ENCODE peak calls at places on chromosomes 2 and 18, in four cellular contexts. T, F, D and X are unnamed samples.
A peak's percentile ranks its signal among the peaks of the same experiment; 100 is the strongest.

GRCh38 chr2:239836021-239836765 is 188.9 kb downstream of the NDUFA10 start:
- DNase-seq in T (no peak), D (no peak), F (no peak), X (no peak)

GRCh38 chr2:145431181-145431951 is 911.4 kb upstream of the ZEB2 start:
- DNase-seq in T (no peak), D (no peak), F (no peak), X (no peak)

GRCh38 chr2:32008811-32009478 is 1.9 kb downstream of the MEMO1 start:
- DNase-seq in T (no peak), D (no peak), F (no peak), X (no peak)

GRCh38 chr2:27442282-27442980 is at the start of gene KRTCAP3:
- DNase-seq in F (no peak), D (no peak), T (peak; percentile 57), X (peak; percentile 69)

GRCh38 chr2:60437080-60437765 is 116.2 kb downstream of the BCL11A start:
- DNase-seq in T (no peak), F (no peak), D (no peak), X (no peak)

GRCh38 chr2:38823386-38823785 is 45.4 kb downstream of the GEMIN6 start:
- DNase-seq in F (no peak), D (no peak), T (no peak), X (no peak)

GRCh38 chr2:42876280-42876840 is 84.0 kb upstream of the HAAO start:
- DNase-seq in F (no peak), T (no peak), D (no peak), X (no peak)

GRCh38 chr18:63736856-63737255 is 34.1 kb downstream of the SERPINB11 start:
- DNase-seq in D (no peak), T (no peak), F (no peak), X (peak; percentile 87)

GRCh38 chr18:39561136-39561535 is 1995.5 kb upstream of the CELF4 start:
- DNase-seq in T (no peak), F (no peak), D (no peak), X (no peak)

GRCh38 chr2:166944909-166945308 is 56.6 kb downstream of the XIRP2 start:
- DNase-seq in F (no peak), T (no peak), D (no peak), X (no peak)

GRCh38 chr18:44835555-44836156 is 155.0 kb downstream of the SETBP1 start:
- DNase-seq in D (no peak), T (no peak), F (no peak), X (no peak)

GRCh38 chr2:195296490-195296889 is 360.5 kb upstream of the SLC39A10 start:
- DNase-seq in F (no peak), D (no peak), T (no peak), X (no peak)

GRCh38 chr18:48536516-48536915 is 2.3 kb upstream of the CTIF start:
- DNase-seq in D (no peak), F (no peak), T (no peak), X (no peak)

GRCh38 chr2:33583194-33583938 is 15.7 kb downstream of the FAM98A start:
- DNase-seq in D (peak; percentile 16), T (no peak), F (no peak), X (peak; percentile 34)

GRCh38 chr2:222949690-222950323 is 89.0 kb downstream of the ACSL3 start:
- DNase-seq in D (no peak), T (no peak), F (no peak), X (no peak)

GRCh38 chr2:20165677-20166509 is 59.0 kb downstream of the SDC1 start:
- DNase-seq in T (no peak), D (no peak), F (no peak), X (no peak)

GRCh38 chr18:34867520-34867919 is 157.4 kb downstream of the DTNA start:
- DNase-seq in T (no peak), F (no peak), D (no peak), X (no peak)

GRCh38 chr2:101961287-101962242 is 30.2 kb upstream of the IL1R2 start:
- DNase-seq in F (peak; percentile 95), D (peak; percentile 83), T (peak; percentile 88), X (no peak)

GRCh38 chr2:48543895-48544294 is 13.9 kb downstream of the STON1 start:
- DNase-seq in D (no peak), F (no peak), T (no peak), X (no peak)

GRCh38 chr2:235055891-235056516 is 104.2 kb downstream of the SH3BP4 start:
- DNase-seq in F (no peak), D (peak; percentile 62), T (no peak), X (no peak)

GRCh38 chr2:55439101-55439397 is 19.4 kb upstream of the CCDC88A start:
- DNase-seq in F (no peak), D (no peak), T (no peak), X (no peak)

GRCh38 chr18:58360324-58360723 is 268.6 kb downstream of the ALPK2 start:
- DNase-seq in F (no peak), T (no peak), D (no peak), X (no peak)

GRCh38 chr2:157777425-157777824 is 98.7 kb downstream of the ACVR1 start:
- DNase-seq in D (peak; percentile 56), T (no peak), F (peak; percentile 33), X (no peak)

GRCh38 chr18:34287825-34288224 is 63.1 kb upstream of the NOL4 start:
- DNase-seq in T (no peak), F (no peak), D (no peak), X (no peak)

GRCh38 chr2:195330513-195330956 is 326.5 kb upstream of the SLC39A10 start:
- DNase-seq in D (no peak), T (no peak), F (no peak), X (no peak)

GRCh38 chr2:232368311-232368731 is 10.2 kb upstream of the ALPP start:
- DNase-seq in D (no peak), F (no peak), T (no peak), X (no peak)

GRCh38 chr18:61554117-61554776 is 221.0 kb downstream of the CDH20 start:
- DNase-seq in T (peak; percentile 54), D (no peak), F (no peak), X (no peak)

GRCh38 chr18:61551586-61551985 is 218.4 kb downstream of the CDH20 start:
- DNase-seq in D (peak; percentile 60), F (peak; percentile 82), T (no peak), X (peak; percentile 15)

GRCh38 chr18:61554946-61555361 is 221.7 kb downstream of the CDH20 start:
- DNase-seq in T (no peak), F (no peak), D (peak; percentile 41), X (no peak)

GRCh38 chr18:61556316-61556715 is 223.1 kb downstream of the CDH20 start:
- DNase-seq in F (no peak), D (no peak), T (no peak), X (no peak)

DNA sequence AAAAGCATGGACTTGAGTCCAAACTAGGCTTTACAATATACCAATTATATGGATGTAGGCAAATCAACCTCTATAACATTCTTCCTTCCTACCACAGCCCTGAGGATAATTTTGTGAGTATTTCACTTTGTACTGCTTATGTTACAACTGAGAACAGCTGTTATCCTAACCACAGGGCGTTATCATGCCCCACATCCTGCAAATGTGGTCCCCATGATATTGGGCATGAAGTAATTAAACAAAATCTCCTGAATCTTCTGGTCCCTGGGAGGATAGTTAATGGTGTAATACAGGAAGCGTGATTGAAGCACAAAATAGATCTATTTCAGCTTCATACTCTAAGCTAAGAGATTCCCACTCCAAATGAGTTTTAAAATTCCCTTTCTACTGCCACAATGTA is 223.6 kb downstream of the CDH20 start:
- DNase-seq in T (no peak), D (no peak), F (no peak), X (no peak)
- TF ChIP-seq CTCF in T (no peak), D (no peak), F (no peak), X (no peak)

GRCh38 chr2:189181706-189182105 is 2.1 kb upstream of the COL5A2 start:
- DNase-seq in T (no peak), F (no peak), D (no peak), X (no peak)

GRCh38 chr2:189178007-189178406 is 1.6 kb downstream of the COL5A2 start:
- DNase-seq in T (no peak), F (no peak), D (no peak), X (no peak)

GRCh38 chr2:189179607-189179979 is at the start of gene COL5A2:
- DNase-seq in F (peak; percentile 77), T (peak; percentile 56), D (peak; percentile 45), X (no peak)

GRCh38 chr2:189177441-189177840 is 2.1 kb downstream of the COL5A2 start:
- DNase-seq in F (no peak), D (no peak), T (no peak), X (no peak)

DNA sequence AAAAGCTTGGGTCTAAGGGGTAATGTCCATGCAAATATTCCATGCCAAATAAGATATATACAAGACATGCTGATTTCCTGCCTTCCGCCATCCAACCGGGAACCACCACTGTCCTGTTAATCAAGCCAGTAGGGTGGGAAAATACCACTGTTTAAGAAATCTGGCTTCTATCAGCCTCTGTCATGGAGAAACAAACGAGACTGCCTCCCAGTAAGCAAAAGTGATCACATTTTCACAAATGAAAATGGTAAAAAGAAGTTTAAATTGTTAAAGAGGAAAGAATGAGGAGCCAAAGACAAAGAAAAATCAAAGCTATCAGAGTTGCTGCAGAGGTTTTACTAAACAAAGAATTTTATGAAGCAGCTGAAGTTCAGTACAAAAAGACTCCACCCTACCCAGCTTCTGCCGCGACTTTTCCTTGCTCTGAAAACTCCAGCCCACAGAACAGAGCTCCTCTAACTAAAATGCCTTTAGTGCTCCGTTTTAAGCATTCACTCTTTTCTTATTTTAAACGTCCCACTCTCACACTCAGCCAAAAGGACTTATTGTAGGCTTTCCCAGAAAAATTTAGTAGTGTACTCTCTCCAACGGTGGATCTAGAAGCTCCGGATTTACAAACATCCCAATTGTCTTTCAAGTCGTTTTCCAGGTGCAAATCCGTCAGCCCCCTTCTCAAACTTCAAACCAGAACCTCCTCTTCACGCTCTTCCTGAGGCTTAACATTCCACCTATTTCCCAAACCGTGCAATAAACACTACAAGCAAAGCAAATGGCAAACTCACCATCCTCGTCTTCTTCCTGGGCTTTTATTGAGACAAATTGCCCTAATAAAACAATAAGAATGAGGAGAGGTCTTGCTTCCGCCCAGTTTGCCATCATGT is 595 bp downstream of the COL5A2 start:
- DNase-seq in F (peak; percentile 42), D (peak; percentile 15), T (peak; percentile 48), X (no peak)
- H3K4me3 ChIP-seq in F (peak overlapping the region; percentile 75), D (peak overlapping the region; percentile 45), T (peak overlapping the region; percentile 64), X (no peak overlapping the region)

GRCh38 chr2:23789012-23789411 is 137.9 kb downstream of the ATAD2B start:
- DNase-seq in F (no peak), T (no peak), D (no peak), X (peak; percentile 80)

GRCh38 chr2:23784971-23785370 is 142.0 kb downstream of the ATAD2B start:
- DNase-seq in D (no peak), T (no peak), F (no peak), X (no peak)

GRCh38 chr2:23791030-23791429 is 135.9 kb downstream of the ATAD2B start:
- DNase-seq in D (no peak), T (no peak), F (peak; percentile 61), X (no peak)

GRCh38 chr2:23782647-23783046 is 144.3 kb downstream of the ATAD2B start:
- DNase-seq in T (no peak), D (no peak), F (no peak), X (no peak)

DNA sequence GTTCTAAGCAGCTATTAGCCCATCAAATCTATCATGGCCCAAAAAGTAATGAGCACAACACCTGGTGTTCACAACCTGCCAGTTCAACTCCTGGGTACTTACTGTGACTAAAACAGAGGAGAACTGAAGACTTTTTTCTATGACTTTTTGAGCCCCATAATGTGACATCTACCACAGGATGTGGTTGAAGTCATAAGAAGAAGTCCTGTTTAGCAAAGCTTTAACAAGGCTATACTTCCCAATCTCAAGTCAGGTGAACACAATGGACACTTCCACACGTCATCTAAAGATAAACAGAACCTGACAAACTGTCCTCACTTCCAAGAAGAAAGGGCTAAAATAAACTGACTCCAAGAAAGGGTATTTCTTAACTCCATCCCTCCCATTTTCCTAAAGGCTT is 138.8 kb downstream of the ATAD2B start:
- DNase-seq in F (no peak), T (no peak), D (no peak), X (no peak)
- TF ChIP-seq CTCF in F (no peak), T (no peak), D (no peak), X (no peak)

GRCh38 chr2:190860985-190861721 is 19.5 kb upstream of the GLS start:
- DNase-seq in T (no peak), F (no peak), D (no peak), X (peak; percentile 22)
- H3K4me3 ChIP-seq in T (no peak overlapping the region), F (no peak overlapping the region), D (no peak overlapping the region), X (no peak overlapping the region)